ENCODE peak calls at places on chromosomes 1 and 21, in seven cellular contexts. One of them, this sample, is unnamed.

GRCh38 chr1:198605880-198606458 is 32.9 kb upstream of the PTPRC start:
- DNase-seq in CD8-positive, alpha-beta T cell: no peak
- DNase-seq in heart left ventricle: no peak
- DNase-seq in fibroblast of lung: peak; percentile 18
- DNase-seq in HFF-Myc: no peak
- DNase-seq in brain microvascular endothelial cell: no peak
- DNase-seq in neural progenitor cell: peak; percentile 17
- DNase-seq in this sample: no peak

GRCh38 chr1:10161541-10162290 is 48.7 kb upstream of the KIF1B start:
- DNase-seq in CD8-positive, alpha-beta T cell: no peak
- DNase-seq in heart left ventricle: peak; percentile 74
- DNase-seq in fibroblast of lung: no peak
- DNase-seq in HFF-Myc: no peak
- DNase-seq in brain microvascular endothelial cell: no peak
- DNase-seq in neural progenitor cell: no peak
- DNase-seq in this sample: no peak

GRCh38 chr1:24897263-24898151 is 32.6 kb downstream of the RUNX3 start:
- DNase-seq in CD8-positive, alpha-beta T cell: peak; percentile 48
- DNase-seq in heart left ventricle: no peak
- DNase-seq in fibroblast of lung: no peak
- DNase-seq in HFF-Myc: no peak
- DNase-seq in brain microvascular endothelial cell: no peak
- DNase-seq in neural progenitor cell: no peak
- DNase-seq in this sample: no peak

GRCh38 chr21:46111857-46112730 is 14.2 kb downstream of the COL6A2 start:
- DNase-seq in CD8-positive, alpha-beta T cell: peak; percentile 47
- DNase-seq in heart left ventricle: peak; percentile 31
- DNase-seq in fibroblast of lung: no peak
- DNase-seq in HFF-Myc: no peak
- DNase-seq in brain microvascular endothelial cell: no peak
- DNase-seq in neural progenitor cell: no peak
- DNase-seq in this sample: no peak

GRCh38 chr1:83583351-83584014 is 415.4 kb downstream of the TTLL7 start:
- DNase-seq in CD8-positive, alpha-beta T cell: peak; percentile 55
- DNase-seq in heart left ventricle: no peak
- DNase-seq in fibroblast of lung: no peak
- DNase-seq in HFF-Myc: peak; percentile 16
- DNase-seq in brain microvascular endothelial cell: no peak
- DNase-seq in neural progenitor cell: peak; percentile 10
- DNase-seq in this sample: peak; percentile 10

GRCh38 chr1:40389871-40390560 is 16.5 kb downstream of the SMAP2 start:
- DNase-seq in CD8-positive, alpha-beta T cell: no peak
- DNase-seq in heart left ventricle: no peak
- DNase-seq in fibroblast of lung: peak; percentile 51
- DNase-seq in HFF-Myc: peak; percentile 32
- DNase-seq in brain microvascular endothelial cell: no peak
- DNase-seq in neural progenitor cell: no peak
- DNase-seq in this sample: peak; percentile 97

GRCh38 chr1:56229183-56229582 is 350.2 kb downstream of the PLPP3 start:
- DNase-seq in CD8-positive, alpha-beta T cell: no peak
- DNase-seq in heart left ventricle: no peak
- DNase-seq in fibroblast of lung: peak; percentile 1
- DNase-seq in HFF-Myc: no peak
- DNase-seq in brain microvascular endothelial cell: no peak
- DNase-seq in neural progenitor cell: peak; percentile 71
- DNase-seq in this sample: no peak

GRCh38 chr1:32266926-32267645 is 16.0 kb downstream of the LCK start:
- DNase-seq in CD8-positive, alpha-beta T cell: no peak
- DNase-seq in heart left ventricle: no peak
- DNase-seq in fibroblast of lung: peak; percentile 54
- DNase-seq in HFF-Myc: no peak
- DNase-seq in brain microvascular endothelial cell: peak; percentile 45
- DNase-seq in neural progenitor cell: no peak
- DNase-seq in this sample: peak; percentile 15

GRCh38 chr1:222064388-222065201 is 322.7 kb upstream of the DUSP10 start:
- DNase-seq in CD8-positive, alpha-beta T cell: no peak
- DNase-seq in heart left ventricle: no peak
- DNase-seq in fibroblast of lung: peak; percentile 87
- DNase-seq in HFF-Myc: peak; percentile 33
- DNase-seq in brain microvascular endothelial cell: peak; percentile 68
- DNase-seq in neural progenitor cell: no peak
- DNase-seq in this sample: peak; percentile 98

GRCh38 chr1:226519741-226520598 is 28.6 kb upstream of the STUM start:
- DNase-seq in CD8-positive, alpha-beta T cell: peak; percentile 19
- DNase-seq in heart left ventricle: peak; percentile 46
- DNase-seq in fibroblast of lung: no peak
- DNase-seq in HFF-Myc: no peak
- DNase-seq in brain microvascular endothelial cell: no peak
- DNase-seq in neural progenitor cell: peak; percentile 42
- DNase-seq in this sample: no peak

GRCh38 chr21:31730687-31731111 is 1.2 kb downstream of the SCAF4 start:
- DNase-seq in CD8-positive, alpha-beta T cell: no peak
- DNase-seq in heart left ventricle: no peak
- DNase-seq in fibroblast of lung: no peak
- DNase-seq in HFF-Myc: no peak
- DNase-seq in brain microvascular endothelial cell: no peak
- DNase-seq in neural progenitor cell: peak; percentile 89
- DNase-seq in this sample: no peak

GRCh38 chr1:52348704-52349301 is 17.2 kb downstream of the CC2D1B start:
- DNase-seq in CD8-positive, alpha-beta T cell: no peak
- DNase-seq in heart left ventricle: peak; percentile 47
- DNase-seq in fibroblast of lung: peak; percentile 28
- DNase-seq in HFF-Myc: no peak
- DNase-seq in brain microvascular endothelial cell: peak; percentile 38
- DNase-seq in neural progenitor cell: peak; percentile 71
- DNase-seq in this sample: peak; percentile 24

GRCh38 chr1:161128591-161129420 is 3.7 kb downstream of the DEDD start:
- DNase-seq in CD8-positive, alpha-beta T cell: no peak
- DNase-seq in heart left ventricle: no peak
- DNase-seq in fibroblast of lung: no peak
- DNase-seq in HFF-Myc: no peak
- DNase-seq in brain microvascular endothelial cell: no peak
- DNase-seq in neural progenitor cell: no peak
- DNase-seq in this sample: no peak

GRCh38 chr1:161133220-161133740 is 813 bp upstream of the DEDD start:
- DNase-seq in CD8-positive, alpha-beta T cell: no peak
- DNase-seq in heart left ventricle: no peak
- DNase-seq in fibroblast of lung: no peak
- DNase-seq in HFF-Myc: no peak
- DNase-seq in brain microvascular endothelial cell: no peak
- DNase-seq in neural progenitor cell: no peak
- DNase-seq in this sample: peak; percentile 15

GRCh38 chr1:161130266-161130665 is 2.2 kb downstream of the DEDD start:
- DNase-seq in CD8-positive, alpha-beta T cell: no peak
- DNase-seq in heart left ventricle: no peak
- DNase-seq in fibroblast of lung: no peak
- DNase-seq in HFF-Myc: no peak
- DNase-seq in brain microvascular endothelial cell: no peak
- DNase-seq in neural progenitor cell: no peak
- DNase-seq in this sample: no peak

GRCh38 chr1:161131721-161132409 is 602 bp downstream of the DEDD start:
- DNase-seq in CD8-positive, alpha-beta T cell: no peak
- DNase-seq in heart left ventricle: no peak
- DNase-seq in fibroblast of lung: peak; percentile 40
- DNase-seq in HFF-Myc: no peak
- DNase-seq in brain microvascular endothelial cell: no peak
- DNase-seq in neural progenitor cell: peak; percentile 36
- DNase-seq in this sample: peak; percentile 29

GRCh38 chr1:161132410-161133219 is at the start of gene DEDD:
- DNase-seq in CD8-positive, alpha-beta T cell: peak; percentile 93
- DNase-seq in heart left ventricle: peak; percentile 97
- DNase-seq in fibroblast of lung: peak; percentile 96
- DNase-seq in HFF-Myc: peak; percentile 89
- DNase-seq in brain microvascular endothelial cell: peak; percentile 94
- DNase-seq in neural progenitor cell: peak; percentile 98
- DNase-seq in this sample: peak; percentile 95
- TF ChIP-seq CTCF in CD8-positive, alpha-beta T cell: no peak
- TF ChIP-seq CTCF in heart left ventricle: no peak
- TF ChIP-seq CTCF in fibroblast of lung: no peak
- TF ChIP-seq CTCF in HFF-Myc: no peak
- TF ChIP-seq CTCF in brain microvascular endothelial cell: no peak
- TF ChIP-seq CTCF in neural progenitor cell: peak; percentile 26
- TF ChIP-seq CTCF in this sample: no peak

DNA sequence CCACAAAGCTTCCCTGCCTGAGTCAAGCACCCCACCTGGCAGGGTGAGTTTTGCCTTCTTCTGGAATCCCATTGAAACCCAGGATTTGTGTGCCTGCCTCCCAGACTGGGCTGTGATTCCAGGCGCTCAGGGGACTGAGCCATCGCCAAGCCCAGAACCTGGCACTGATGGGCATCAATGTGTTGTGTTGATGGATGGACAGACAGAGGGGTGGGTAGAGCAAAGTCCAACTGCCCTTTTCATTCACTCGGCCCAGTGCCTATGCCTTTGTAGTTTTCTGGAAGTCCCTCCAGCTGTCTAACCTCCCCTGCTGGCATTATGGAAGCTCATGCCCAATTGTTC is 66.0 kb upstream of the LAPTM5 start:
- DNase-seq in CD8-positive, alpha-beta T cell: no peak
- DNase-seq in heart left ventricle: no peak
- DNase-seq in fibroblast of lung: no peak
- DNase-seq in HFF-Myc: no peak
- DNase-seq in brain microvascular endothelial cell: no peak
- DNase-seq in neural progenitor cell: no peak
- DNase-seq in this sample: no peak
- H3K4me3 ChIP-seq in CD8-positive, alpha-beta T cell: peak overlapping the region; percentile 35
- H3K4me3 ChIP-seq in heart left ventricle: peak overlapping the region; percentile 54
- H3K4me3 ChIP-seq in fibroblast of lung: peak overlapping the region; percentile 60
- H3K4me3 ChIP-seq in HFF-Myc: peak overlapping the region; percentile 43
- H3K4me3 ChIP-seq in brain microvascular endothelial cell: peak overlapping the region; percentile 9
- H3K4me3 ChIP-seq in neural progenitor cell: peak overlapping the region; percentile 48
- H3K4me3 ChIP-seq in this sample: no peak overlapping the region

GRCh38 chr1:184152944-184153343 is 101.4 kb downstream of the TSEN15 start:
- DNase-seq in CD8-positive, alpha-beta T cell: no peak
- DNase-seq in heart left ventricle: no peak
- DNase-seq in fibroblast of lung: no peak
- DNase-seq in HFF-Myc: no peak
- DNase-seq in brain microvascular endothelial cell: no peak
- DNase-seq in neural progenitor cell: no peak
- DNase-seq in this sample: no peak

GRCh38 chr1:184156521-184157395 is 105.2 kb downstream of the TSEN15 start:
- DNase-seq in CD8-positive, alpha-beta T cell: no peak
- DNase-seq in heart left ventricle: no peak
- DNase-seq in fibroblast of lung: peak; percentile 29
- DNase-seq in HFF-Myc: no peak
- DNase-seq in brain microvascular endothelial cell: no peak
- DNase-seq in neural progenitor cell: peak; percentile 19
- DNase-seq in this sample: no peak

GRCh38 chr1:184152502-184152901 is 101.0 kb downstream of the TSEN15 start:
- DNase-seq in CD8-positive, alpha-beta T cell: no peak
- DNase-seq in heart left ventricle: peak; percentile 27
- DNase-seq in fibroblast of lung: peak; percentile 39
- DNase-seq in HFF-Myc: no peak
- DNase-seq in brain microvascular endothelial cell: no peak
- DNase-seq in neural progenitor cell: no peak
- DNase-seq in this sample: peak; percentile 60

GRCh38 chr1:184150776-184151531 is 99.4 kb downstream of the TSEN15 start:
- DNase-seq in CD8-positive, alpha-beta T cell: no peak
- DNase-seq in heart left ventricle: peak; percentile 44
- DNase-seq in fibroblast of lung: peak; percentile 78
- DNase-seq in HFF-Myc: no peak
- DNase-seq in brain microvascular endothelial cell: peak; percentile 37
- DNase-seq in neural progenitor cell: no peak
- DNase-seq in this sample: peak; percentile 56

DNA sequence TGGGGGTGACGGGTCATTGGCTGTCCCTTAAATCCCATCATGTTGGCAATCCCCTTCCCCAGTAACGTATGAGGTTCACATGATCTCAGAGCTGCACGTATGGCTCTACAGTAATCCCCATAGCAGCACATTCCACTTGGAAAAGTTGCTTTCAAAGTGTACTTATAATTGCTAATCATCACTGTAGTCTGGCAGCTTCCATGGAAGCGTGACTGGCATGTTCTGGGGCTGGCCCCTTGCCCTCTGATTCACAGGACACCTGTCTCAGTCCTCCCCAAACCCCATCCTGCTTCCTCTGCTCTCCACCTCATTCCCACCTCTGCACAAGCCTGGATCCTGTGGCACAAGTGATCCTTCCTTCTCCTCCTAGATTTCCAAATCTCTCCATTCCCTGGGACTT is 102.2 kb downstream of the TSEN15 start:
- DNase-seq in CD8-positive, alpha-beta T cell: no peak
- DNase-seq in heart left ventricle: no peak
- DNase-seq in fibroblast of lung: no peak
- DNase-seq in HFF-Myc: no peak
- DNase-seq in brain microvascular endothelial cell: no peak
- DNase-seq in neural progenitor cell: no peak
- DNase-seq in this sample: no peak
- TF ChIP-seq CTCF in CD8-positive, alpha-beta T cell: no peak
- TF ChIP-seq CTCF in heart left ventricle: no peak
- TF ChIP-seq CTCF in fibroblast of lung: no peak
- TF ChIP-seq CTCF in HFF-Myc: no peak
- TF ChIP-seq CTCF in brain microvascular endothelial cell: no peak
- TF ChIP-seq CTCF in neural progenitor cell: no peak
- TF ChIP-seq CTCF in this sample: no peak

DNA sequence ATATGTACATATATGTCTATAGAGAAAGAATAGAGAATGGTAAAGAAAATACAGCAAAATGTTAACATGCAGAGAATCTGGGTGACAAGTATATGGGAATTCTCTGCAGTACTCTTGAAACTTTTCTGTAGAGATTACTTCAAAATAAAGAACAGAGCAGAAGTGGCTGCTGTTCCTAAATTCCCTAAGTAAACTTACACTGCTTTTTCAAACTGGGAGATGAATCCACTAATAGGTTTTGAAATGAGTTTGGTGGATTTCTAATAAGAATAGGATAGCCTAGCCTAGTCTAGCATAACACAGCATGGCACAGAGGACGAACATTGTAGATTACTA is 450 bp upstream of the CR2 start:
- DNase-seq in CD8-positive, alpha-beta T cell: no peak
- DNase-seq in heart left ventricle: no peak
- DNase-seq in fibroblast of lung: no peak
- DNase-seq in HFF-Myc: no peak
- DNase-seq in brain microvascular endothelial cell: no peak
- DNase-seq in neural progenitor cell: no peak
- DNase-seq in this sample: no peak
- H3K4me3 ChIP-seq in CD8-positive, alpha-beta T cell: peak overlapping the region; percentile 59
- H3K4me3 ChIP-seq in heart left ventricle: no peak overlapping the region
- H3K4me3 ChIP-seq in fibroblast of lung: no peak overlapping the region
- H3K4me3 ChIP-seq in HFF-Myc: no peak overlapping the region
- H3K4me3 ChIP-seq in brain microvascular endothelial cell: no peak overlapping the region
- H3K4me3 ChIP-seq in neural progenitor cell: peak overlapping the region; percentile 58
- H3K4me3 ChIP-seq in this sample: no peak overlapping the region